ENCODE peak calls at places on chromosomes 2 and 18, in nine cellular contexts. N is AG09309; X is EL; D is activated CD8-positive, alpha-beta memory T cell treated with anti-CD3 and anti-CD28 coated beads, Interleukin-2, amount 50 U/mL, for 4 hours; E is activated CD4-positive, alpha-beta T cell treated with anti-CD3 and anti-CD28 coated beads, Interleukin-2, amount 50 U/mL, for 1 hour; A is NCI-H1436 treated with DMSO at 0.1 percent for 48 hours; U is GM03348; H is AG09319; W is GM20000. G is an unnamed sample.

GRCh38 chr2:99811544-99811943 is 321.7 kb upstream of the REV1 start:
- DNase-seq in N (peak), X (peak), E (no peak), D (no peak), W (no peak), H (no peak), A (no peak), U (peak), G (no peak)

GRCh38 chr2:179263460-179264237 is 983 bp downstream of the SESTD1 start:
- DNase-seq in U (peak), A (no peak), X (peak), E (no peak), H (no peak), D (no peak), N (no peak), W (peak), G (no peak)

GRCh38 chr18:73669299-73669698 is 478.3 kb downstream of the FBXO15 start:
- DNase-seq in H (peak), E (no peak), N (no peak), W (no peak), U (peak), D (no peak), X (peak), A (no peak), G (no peak)

GRCh38 chr18:57581301-57581934 is 5.1 kb downstream of the FECH start:
- DNase-seq in A (no peak), U (no peak), E (no peak), X (no peak), N (no peak), H (no peak), W (peak), D (no peak), G (no peak)

GRCh38 chr2:70895998-70896764 is 39.5 kb upstream of the ATP6V1B1 start:
- DNase-seq in D (no peak), E (no peak), A (no peak), W (peak), X (no peak), H (no peak), U (no peak), N (no peak), G (no peak)

GRCh38 chr2:100900156-100900795 is 80.3 kb downstream of the NPAS2 start:
- DNase-seq in N (no peak), H (no peak), A (no peak), E (no peak), U (no peak), W (no peak), D (no peak), X (no peak), G (no peak)

GRCh38 chr2:98269274-98269673 is 77.0 kb upstream of the CNGA3 start:
- DNase-seq in H (peak), W (peak), A (no peak), X (peak), N (peak), D (no peak), E (no peak), U (peak), G (no peak)

GRCh38 chr2:54099834-54100595 is 15.4 kb upstream of the ACYP2 start:
- DNase-seq in H (no peak), U (no peak), X (no peak), A (no peak), E (no peak), W (no peak), N (no peak), D (no peak), G (no peak)

GRCh38 chr18:50614838-50615237 is 55.0 kb downstream of the MAPK4 start:
- DNase-seq in X (no peak), D (no peak), W (no peak), H (no peak), A (no peak), E (no peak), N (no peak), U (no peak), G (no peak)

GRCh38 chr2:185137700-185138099 is 539.4 kb downstream of the ZNF804A start:
- DNase-seq in D (no peak), A (no peak), U (no peak), N (no peak), X (no peak), H (no peak), W (no peak), E (no peak), G (no peak)

GRCh38 chr2:100184055-100184737 is 41.8 kb upstream of the AFF3 start:
- DNase-seq in N (no peak), D (no peak), H (no peak), A (no peak), E (no peak), U (no peak), W (peak), X (no peak), G (no peak)

GRCh38 chr2:51795248-51795888 is 763.4 kb upstream of the NRXN1 start:
- DNase-seq in A (no peak), H (no peak), X (no peak), U (no peak), D (no peak), W (no peak), E (no peak), N (no peak), G (no peak)

GRCh38 chr18:64438178-64438577 is 289.3 kb upstream of the LINC00305 start:
- DNase-seq in D (no peak), H (no peak), W (no peak), A (no peak), N (no peak), U (no peak), X (no peak), E (no peak), G (no peak)

GRCh38 chr2:43057026-43057741 is 169.2 kb downstream of the ZFP36L2 start:
- DNase-seq in D (no peak), H (no peak), W (no peak), N (no peak), X (no peak), U (no peak), E (no peak), A (no peak), G (no peak)

G was measured in stimulated activated effector memory CD8-positive, alpha-beta T cell treated with anti-CD3 and anti-CD28 coated beads, Interleukin-12 subunit alpha, Interleukin-12 subunit beta, amount 100 ng/mL, for 72 hours.